ENCODE peak calls at places on chromosomes 4 and X, in five cellular contexts. R is A673, X is MM.1S, J is hepatocyte, D is GM23248. O is an unnamed sample.
A peak's percentile ranks its signal among the peaks of the same experiment; 100 is the strongest.

GRCh38 chrX:109719262-109719661 is 13.8 kb downstream of the ACSL4 start:
- DNase-seq in R (no peak), D (no peak), X (no peak), J (no peak), O (no peak)

GRCh38 chrX:117134983-117135382 is 672.2 kb upstream of the CT83 start:
- DNase-seq in X (no peak), D (no peak), R (no peak), J (no peak), O (no peak)

GRCh38 chr4:57231781-57232180 is 121.6 kb upstream of the IGFBP7 start:
- DNase-seq in R (no peak), J (no peak), X (no peak), D (peak; percentile 38), O (peak; percentile 19)

GRCh38 chr4:98341309-98341708 is 80.1 kb downstream of the RAP1GDS1 start:
- DNase-seq in R (peak; percentile 21), X (no peak), D (peak; percentile 59), J (no peak), O (no peak)

GRCh38 chr4:152894673-152895072 is 41.5 kb upstream of the FHDC1 start:
- DNase-seq in X (no peak), D (peak; percentile 80), R (no peak), J (no peak), O (peak; percentile 26)

GRCh38 chrX:89021964-89022363 is 274.9 kb downstream of the CPXCR1 start:
- DNase-seq in J (no peak), D (no peak), R (no peak), X (no peak), O (no peak)

GRCh38 chr4:65437102-65437501 is 233.2 kb downstream of the EPHA5 start:
- DNase-seq in R (peak; percentile 25), J (peak; percentile 20), X (no peak), D (no peak), O (no peak)

GRCh38 chr4:142607976-142608375 is 238.1 kb downstream of the INPP4B start:
- DNase-seq in X (no peak), D (no peak), J (no peak), R (no peak), O (no peak)

GRCh38 chr4:56301181-56302076 is 85.9 kb downstream of the AASDH start:
- DNase-seq in D (peak; percentile 95), J (peak; percentile 91), X (peak; percentile 64), R (peak; percentile 74), O (peak; percentile 59)

GRCh38 chr4:14070289-14070880 is 442.9 kb upstream of the BOD1L1 start:
- DNase-seq in D (no peak), R (no peak), J (peak; percentile 16), X (no peak), O (no peak)

GRCh38 chr4:122874194-122874593 is 47.6 kb downstream of the FGF2 start:
- DNase-seq in X (no peak), D (peak; percentile 89), J (peak; percentile 16), R (peak; percentile 34), O (no peak)

GRCh38 chrX:150212672-150213480 is 150.2 kb upstream of the MAMLD1 start:
- DNase-seq in J (peak; percentile 18), R (no peak), D (peak; percentile 38), X (no peak), O (no peak)

GRCh38 chr4:108466936-108467902 is 153.2 kb upstream of the RPL34 start:
- DNase-seq in R (no peak), D (peak; percentile 71), X (peak; percentile 98), J (no peak), O (no peak)

GRCh38 chr4:26791346-26791745 is 69.3 kb upstream of the STIM2 start:
- DNase-seq in D (no peak), J (no peak), X (no peak), R (no peak), O (no peak)

GRCh38 chr4:53436251-53436650 is 58.8 kb downstream of the FIP1L1 start:
- DNase-seq in R (no peak), J (no peak), X (no peak), D (peak; percentile 68), O (no peak)

GRCh38 chr4:187042251-187042650 is 318.6 kb upstream of the FAT1 start:
- DNase-seq in D (no peak), X (no peak), R (no peak), J (no peak), O (peak; percentile 38)

GRCh38 chr4:162782778-162783507 is 383.7 kb downstream of the NAF1 start:
- DNase-seq in X (no peak), J (no peak), R (no peak), D (no peak), O (no peak)

GRCh38 chr4:126174627-126175026 is 859.9 kb downstream of the FAT4 start:
- DNase-seq in D (no peak), X (no peak), J (no peak), R (no peak), O (no peak)

GRCh38 chr4:124854968-124855367 is 142.4 kb upstream of the ANKRD50 start:
- DNase-seq in J (no peak), X (peak; percentile 27), D (peak; percentile 42), R (no peak), O (no peak)

GRCh38 chr4:112327950-112328349 is 30.8 kb downstream of the ALPK1 start:
- DNase-seq in R (peak; percentile 73), J (peak; percentile 56), D (peak; percentile 70), X (peak; percentile 72), O (peak; percentile 23)

GRCh38 chr4:111991797-111992196 is 153.5 kb upstream of the FAM241A start:
- DNase-seq in D (peak; percentile 84), X (no peak), J (peak; percentile 51), R (peak; percentile 17), O (no peak)

GRCh38 chr4:145909331-145909730 is 29.3 kb downstream of the ZNF827 start:
- DNase-seq in R (peak; percentile 45), D (peak; percentile 67), J (no peak), X (no peak), O (no peak)

GRCh38 chrX:3651272-3651671 is 62.2 kb downstream of the PRKX start:
- DNase-seq in X (peak; percentile 7), R (peak; percentile 43), D (peak; percentile 43), J (peak; percentile 46), O (no peak)

GRCh38 chr4:94827481-94828110 is 69.8 kb downstream of the BMPR1B start:
- DNase-seq in R (peak; percentile 53), X (no peak), J (peak; percentile 36), D (peak; percentile 90), O (peak; percentile 80)

GRCh38 chr4:128416921-128417320 is 129.3 kb upstream of the PGRMC2 start:
- DNase-seq in X (no peak), J (no peak), R (no peak), D (no peak), O (no peak)

GRCh38 chrX:133054761-133055385 is 42.0 kb downstream of the USP26 start:
- DNase-seq in X (no peak), R (no peak), J (no peak), D (no peak), O (no peak)

GRCh38 chrX:106752101-106752678 is 25.7 kb downstream of the RNF128 start:
- DNase-seq in X (no peak), R (peak; percentile 0), D (peak; percentile 13), J (no peak), O (no peak)

GRCh38 chr4:74117024-74117534 is 18.1 kb upstream of the CXCL2 start:
- DNase-seq in R (no peak), J (peak; percentile 89), D (peak; percentile 98), X (no peak), O (no peak)

GRCh38 chrX:71998836-71999509 is 88.3 kb downstream of the NHSL2 start:
- DNase-seq in D (peak; percentile 51), R (peak; percentile 59), J (no peak), X (peak; percentile 52), O (no peak)

GRCh38 chr4:99817310-99817885 is 771 bp downstream of the DAPP1 start:
- DNase-seq in R (no peak), X (peak; percentile 46), J (no peak), D (no peak), O (no peak)

GRCh38 chr4:182688081-182688480 is 229.1 kb downstream of the DCTD start:
- DNase-seq in J (no peak), X (no peak), D (no peak), R (no peak), O (no peak)

GRCh38 chrX:143568467-143568866 is 51.2 kb upstream of the SPANXN3 start:
- DNase-seq in X (no peak), R (no peak), D (no peak), J (no peak), O (no peak)

GRCh38 chr4:149264093-149264733 is 551.4 kb downstream of the IQCM start:
- DNase-seq in J (peak; percentile 55), D (peak; percentile 77), X (peak; percentile 56), R (peak; percentile 84), O (peak; percentile 9)

GRCh38 chr4:174318829-174319764 is 35.4 kb downstream of the CEP44 start:
- DNase-seq in X (peak; percentile 39), D (peak; percentile 50), R (peak; percentile 55), J (peak; percentile 32), O (no peak)

GRCh38 chr4:150164055-150164454 is 85.8 kb downstream of the DCLK2 start:
- DNase-seq in J (no peak), D (no peak), X (no peak), R (no peak), O (no peak)

GRCh38 chrX:37825225-37825842 is 22.0 kb downstream of the DYNLT3 start:
- DNase-seq in R (peak; percentile 56), D (peak; percentile 48), X (peak; percentile 53), J (peak; percentile 43), O (no peak)

GRCh38 chrX:76109654-76110053 is 63.2 kb upstream of the PBDC1 start:
- DNase-seq in R (no peak), X (no peak), D (no peak), J (no peak), O (no peak)

GRCh38 chr4:38169524-38169923 is 209.3 kb downstream of the PTTG2 start:
- DNase-seq in R (no peak), D (peak; percentile 13), J (no peak), X (no peak), O (no peak)
- TF ChIP-seq EZH2 in R (no peak), D (no peak), J (no peak), X (no peak), O (no peak)

DNA sequence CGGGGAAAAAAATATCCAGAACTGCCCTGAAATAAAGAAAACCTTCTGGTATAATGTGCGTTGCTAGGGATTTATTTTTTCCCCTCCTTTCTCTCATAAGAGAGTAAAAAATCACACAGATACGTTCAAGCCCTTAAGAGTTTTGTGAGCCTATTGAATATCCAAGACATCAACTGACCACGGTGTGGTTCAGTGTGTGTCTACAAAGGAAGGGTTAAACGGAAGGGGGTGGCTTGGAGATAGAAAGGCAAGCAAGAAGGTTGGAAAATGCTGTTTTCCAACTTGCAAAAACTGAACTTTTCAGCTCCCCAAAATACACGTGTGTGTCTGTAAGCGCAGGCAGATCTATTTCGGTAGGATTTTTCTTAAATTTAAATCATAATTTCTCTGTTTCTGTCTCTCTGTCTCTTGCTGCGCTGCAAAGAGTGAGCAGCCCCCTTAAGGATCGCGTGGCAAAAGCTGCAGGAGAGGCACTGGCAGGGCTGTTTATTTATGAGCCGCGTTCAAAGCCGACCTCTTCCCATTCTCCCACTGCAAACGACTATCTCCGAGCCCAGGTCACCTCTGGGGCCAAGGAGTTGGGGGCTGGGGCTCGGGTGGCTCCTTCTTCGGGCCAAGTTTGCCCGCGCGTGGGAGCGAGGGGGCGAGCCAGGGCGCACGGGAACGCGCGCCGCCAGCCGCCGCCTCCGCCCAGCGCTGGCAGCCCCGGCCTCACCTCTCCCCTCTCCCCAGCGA is 477 bp upstream of the SLIT2 start:
- DNase-seq in J (no peak), X (no peak), D (peak; percentile 52), R (no peak), O (no peak)
- H3K4me3 ChIP-seq in J (peak overlapping the region; percentile 83), X (peak overlapping the region; percentile 76), D (peak overlapping the region; percentile 82), R (peak overlapping the region; percentile 80), O (peak overlapping the region; percentile 62)

GRCh38 chr4:9384126-9384525 is 21.2 kb downstream of the USP17L30 start:
- DNase-seq in X (no peak), D (no peak), R (no peak), J (no peak), O (no peak)
- TF ChIP-seq EZH2 in X (no peak), D (no peak), R (no peak), J (no peak), O (no peak)

GRCh38 chr4:48491514-48492176 is 1.6 kb downstream of the ZAR1 start:
- DNase-seq in J (no peak), X (no peak), D (no peak), R (no peak), O (no peak)
- H3K4me3 ChIP-seq in J (no peak overlapping the region), X (no peak overlapping the region), D (no peak overlapping the region), R (no peak overlapping the region), O (no peak overlapping the region)

O was measured in keratinocyte.